ENCODE peak calls at places on chromosomes 7 and 10, in seven cellular contexts. P is NCI-H1694, F is KBM-7, E is GDM1, S is PC-9, X is DMS 273 treated with DMSO at 0.1 percent for 48 hours, V is GM13977. T is an unnamed sample.

GRCh38 chr10:34814228-34815173 is 595 bp downstream of the PARD3 start:
- DNase-seq in P (no peak), F (peak), E (no peak), S (no peak), X (no peak), V (peak), T (no peak)

GRCh38 chr7:91519241-91520200 is 255.3 kb downstream of the FZD1 start:
- DNase-seq in P (no peak), F (no peak), E (no peak), S (no peak), X (no peak), V (no peak), T (no peak)

GRCh38 chr7:50962962-50963374 is 180.3 kb upstream of the GRB10 start:
- DNase-seq in P (peak), F (peak), E (no peak), S (peak), X (peak), V (no peak), T (no peak)

GRCh38 chr7:104152468-104152867 is 55.3 kb downstream of the ORC5 start:
- DNase-seq in P (no peak), F (no peak), E (no peak), S (no peak), X (no peak), V (no peak), T (no peak)

GRCh38 chr7:64686493-64687184 is 20.7 kb downstream of the ZNF107 start:
- DNase-seq in P (no peak), F (peak), E (peak), S (peak), X (no peak), V (no peak), T (no peak)

GRCh38 chr7:131196808-131197207 is 130.9 kb upstream of the MKLN1 start:
- DNase-seq in P (no peak), F (no peak), E (no peak), S (no peak), X (no peak), V (no peak), T (no peak)

GRCh38 chr10:129945941-129946760 is 17.9 kb downstream of the EBF3 start:
- DNase-seq in P (no peak), F (no peak), E (no peak), S (no peak), X (no peak), V (no peak), T (no peak)

GRCh38 chr10:11673346-11674330 is 62.2 kb upstream of the USP6NL start:
- DNase-seq in P (no peak), F (peak), E (peak), S (no peak), X (no peak), V (no peak), T (no peak)

GRCh38 chr7:55024776-55025175 is 6.0 kb downstream of the EGFR start:
- DNase-seq in P (no peak), F (no peak), E (no peak), S (no peak), X (no peak), V (no peak), T (no peak)

GRCh38 chr7:138228119-138228518 is 151.9 kb downstream of the AKR1D1 start:
- DNase-seq in P (no peak), F (no peak), E (no peak), S (no peak), X (no peak), V (no peak), T (no peak)

GRCh38 chr7:31776616-31777015 is 89.6 kb downstream of the PPP1R17 start:
- DNase-seq in P (no peak), F (no peak), E (no peak), S (no peak), X (no peak), V (no peak), T (no peak)

GRCh38 chr10:99827906-99828305 is 45.5 kb downstream of the ABCC2 start:
- DNase-seq in P (no peak), F (no peak), E (no peak), S (no peak), X (no peak), V (no peak), T (no peak)

GRCh38 chr7:150631866-150632864 is at the start of gene GIMAP6:
- DNase-seq in P (no peak), F (peak), E (peak), S (no peak), X (no peak), V (peak), T (no peak)

GRCh38 chr10:26486985-26487850 is 49.1 kb downstream of the APBB1IP start:
- DNase-seq in P (no peak), F (no peak), E (no peak), S (no peak), X (no peak), V (peak), T (no peak)

GRCh38 chr10:119120413-119120867 is 16.5 kb downstream of the DENND10 start:
- DNase-seq in P (no peak), F (no peak), E (no peak), S (no peak), X (no peak), V (peak), T (no peak)

GRCh38 chr10:68973975-68974374 is 14.6 kb upstream of the KIFBP start:
- DNase-seq in P (no peak), F (no peak), E (no peak), S (no peak), X (no peak), V (no peak), T (no peak)

GRCh38 chr10:32661346-32661745 is 215.4 kb downstream of the CCDC7 start:
- DNase-seq in P (no peak), F (no peak), E (no peak), S (no peak), X (no peak), V (no peak), T (no peak)

GRCh38 chr7:2663960-2664359 is 24.0 kb upstream of the AMZ1 start:
- DNase-seq in P (no peak), F (no peak), E (no peak), S (no peak), X (no peak), V (no peak), T (no peak)

GRCh38 chr7:33350577-33350976 is 221.2 kb downstream of the BBS9 start:
- DNase-seq in P (no peak), F (no peak), E (no peak), S (no peak), X (no peak), V (no peak), T (no peak)

GRCh38 chr7:86760236-86760635 is 116.5 kb downstream of the GRM3 start:
- DNase-seq in P (no peak), F (no peak), E (no peak), S (no peak), X (no peak), V (no peak), T (no peak)

GRCh38 chr10:78250313-78251040 is 216.8 kb downstream of the RPS24 start:
- DNase-seq in P (no peak), F (peak), E (peak), S (no peak), X (no peak), V (no peak), T (no peak)

T was measured in substantia nigra.